ENCODE peak calls at places on chromosome 11, in ten cellular contexts. One of them, this sample, is unnamed.

GRCh38 chr11:122843281-122844150 is 5.2 kb downstream of the CRTAM start:
- DNase-seq in A549: no peak
- DNase-seq in heart left ventricle: no peak
- DNase-seq in small intestine: peak
- DNase-seq in pancreas: no peak
- DNase-seq in neural progenitor cell: no peak
- DNase-seq in AG04450: no peak
- DNase-seq in thoracic aorta: no peak
- DNase-seq in SJSA1: no peak
- DNase-seq in right cardiac atrium: no peak
- DNase-seq in this sample: no peak

GRCh38 chr11:32830413-32830738 is 649 bp downstream of the PRRG4 start:
- DNase-seq in AG04450: no peak
- DNase-seq in right cardiac atrium: no peak
- DNase-seq in SJSA1: no peak
- DNase-seq in neural progenitor cell: no peak
- DNase-seq in pancreas: peak
- DNase-seq in heart left ventricle: no peak
- DNase-seq in thoracic aorta: no peak
- DNase-seq in small intestine: peak
- DNase-seq in A549: peak
- DNase-seq in this sample: no peak

GRCh38 chr11:8259316-8259995 is 4.2 kb downstream of the LMO1 start:
- DNase-seq in neural progenitor cell: no peak
- DNase-seq in pancreas: no peak
- DNase-seq in A549: no peak
- DNase-seq in right cardiac atrium: no peak
- DNase-seq in heart left ventricle: no peak
- DNase-seq in AG04450: no peak
- DNase-seq in thoracic aorta: no peak
- DNase-seq in SJSA1: peak
- DNase-seq in small intestine: no peak
- DNase-seq in this sample: peak

GRCh38 chr11:79414644-79415317 is 26.0 kb downstream of the TENM4 start:
- DNase-seq in A549: no peak
- DNase-seq in pancreas: no peak
- DNase-seq in right cardiac atrium: no peak
- DNase-seq in small intestine: no peak
- DNase-seq in SJSA1: no peak
- DNase-seq in neural progenitor cell: no peak
- DNase-seq in heart left ventricle: no peak
- DNase-seq in AG04450: peak
- DNase-seq in thoracic aorta: no peak
- DNase-seq in this sample: no peak

GRCh38 chr11:42205518-42205917 is 746.1 kb upstream of the LRRC4C start:
- DNase-seq in right cardiac atrium: no peak
- DNase-seq in heart left ventricle: no peak
- DNase-seq in neural progenitor cell: no peak
- DNase-seq in small intestine: peak
- DNase-seq in A549: no peak
- DNase-seq in SJSA1: no peak
- DNase-seq in AG04450: no peak
- DNase-seq in pancreas: no peak
- DNase-seq in thoracic aorta: no peak
- DNase-seq in this sample: no peak

GRCh38 chr11:12860827-12861226 is 148.3 kb upstream of the RASSF10 start:
- DNase-seq in small intestine: no peak
- DNase-seq in SJSA1: no peak
- DNase-seq in heart left ventricle: no peak
- DNase-seq in thoracic aorta: no peak
- DNase-seq in right cardiac atrium: no peak
- DNase-seq in AG04450: no peak
- DNase-seq in A549: no peak
- DNase-seq in pancreas: no peak
- DNase-seq in neural progenitor cell: no peak
- DNase-seq in this sample: no peak

GRCh38 chr11:18106688-18107087 is 806 bp upstream of the SAAL1 start:
- DNase-seq in thoracic aorta: no peak
- DNase-seq in heart left ventricle: no peak
- DNase-seq in AG04450: no peak
- DNase-seq in SJSA1: no peak
- DNase-seq in pancreas: no peak
- DNase-seq in A549: no peak
- DNase-seq in small intestine: no peak
- DNase-seq in right cardiac atrium: no peak
- DNase-seq in neural progenitor cell: no peak
- DNase-seq in this sample: no peak

GRCh38 chr11:45062115-45062514 is 84.3 kb upstream of the PRDM11 start:
- DNase-seq in thoracic aorta: no peak
- DNase-seq in AG04450: no peak
- DNase-seq in SJSA1: no peak
- DNase-seq in neural progenitor cell: no peak
- DNase-seq in A549: no peak
- DNase-seq in pancreas: no peak
- DNase-seq in right cardiac atrium: no peak
- DNase-seq in heart left ventricle: no peak
- DNase-seq in small intestine: no peak
- DNase-seq in this sample: no peak

GRCh38 chr11:59186130-59186594 is 14.2 kb downstream of the DTX4 start:
- DNase-seq in neural progenitor cell: peak
- DNase-seq in AG04450: no peak
- DNase-seq in pancreas: peak
- DNase-seq in small intestine: peak
- DNase-seq in SJSA1: no peak
- DNase-seq in thoracic aorta: no peak
- DNase-seq in right cardiac atrium: no peak
- DNase-seq in heart left ventricle: no peak
- DNase-seq in A549: peak
- DNase-seq in this sample: no peak

GRCh38 chr11:131278472-131278871 is 91.9 kb upstream of the NTM start:
- DNase-seq in thoracic aorta: no peak
- DNase-seq in AG04450: no peak
- DNase-seq in neural progenitor cell: no peak
- DNase-seq in pancreas: no peak
- DNase-seq in A549: no peak
- DNase-seq in right cardiac atrium: no peak
- DNase-seq in small intestine: no peak
- DNase-seq in SJSA1: no peak
- DNase-seq in heart left ventricle: no peak
- DNase-seq in this sample: no peak

GRCh38 chr11:67504950-67505561 is at the start of gene PITPNM1:
- DNase-seq in right cardiac atrium: peak
- DNase-seq in pancreas: peak
- DNase-seq in SJSA1: peak
- DNase-seq in heart left ventricle: peak
- DNase-seq in small intestine: peak
- DNase-seq in thoracic aorta: no peak
- DNase-seq in AG04450: no peak
- DNase-seq in A549: peak
- DNase-seq in neural progenitor cell: peak
- DNase-seq in this sample: peak

DNA sequence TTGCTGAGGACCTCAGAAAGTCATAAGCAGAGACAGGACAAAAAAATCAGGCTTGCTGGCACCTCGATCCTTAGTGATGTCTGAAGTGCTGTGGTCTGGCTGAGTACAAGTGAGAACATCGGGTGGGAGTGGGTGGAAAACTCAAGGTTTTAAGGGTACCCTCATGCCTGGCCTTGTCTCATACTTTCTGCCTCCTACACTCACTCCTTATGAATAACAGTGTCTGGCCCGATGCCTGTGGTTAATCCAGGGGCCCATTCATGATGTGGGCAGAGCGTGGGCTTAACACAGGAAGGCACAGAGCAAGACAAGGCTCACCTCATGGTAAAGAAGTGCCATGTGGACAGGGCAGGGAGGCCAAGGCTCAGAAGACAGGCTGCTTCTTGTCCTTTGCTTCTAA is 11.0 kb upstream of the UCP3 start:
- DNase-seq in pancreas: no peak
- DNase-seq in AG04450: no peak
- DNase-seq in thoracic aorta: no peak
- DNase-seq in neural progenitor cell: no peak
- DNase-seq in small intestine: no peak
- DNase-seq in right cardiac atrium: no peak
- DNase-seq in SJSA1: no peak
- DNase-seq in heart left ventricle: no peak
- DNase-seq in A549: no peak
- DNase-seq in this sample: no peak
- H3K27ac ChIP-seq in pancreas: peak
- H3K27ac ChIP-seq in AG04450: no peak
- H3K27ac ChIP-seq in thoracic aorta: peak
- H3K27ac ChIP-seq in neural progenitor cell: no peak
- H3K27ac ChIP-seq in small intestine: peak
- H3K27ac ChIP-seq in right cardiac atrium: peak
- H3K27ac ChIP-seq in SJSA1: no peak
- H3K27ac ChIP-seq in heart left ventricle: peak
- H3K27ac ChIP-seq in A549: no peak
- H3K27ac ChIP-seq in this sample: peak

GRCh38 chr11:126113012-126113411 is 50.3 kb upstream of the CDON start:
- DNase-seq in SJSA1: no peak
- DNase-seq in right cardiac atrium: no peak
- DNase-seq in AG04450: no peak
- DNase-seq in heart left ventricle: no peak
- DNase-seq in A549: no peak
- DNase-seq in neural progenitor cell: no peak
- DNase-seq in pancreas: no peak
- DNase-seq in thoracic aorta: no peak
- DNase-seq in small intestine: no peak
- DNase-seq in this sample: peak

GRCh38 chr11:126113963-126114362 is 51.3 kb upstream of the CDON start:
- DNase-seq in small intestine: no peak
- DNase-seq in A549: no peak
- DNase-seq in pancreas: no peak
- DNase-seq in SJSA1: no peak
- DNase-seq in heart left ventricle: no peak
- DNase-seq in neural progenitor cell: no peak
- DNase-seq in thoracic aorta: no peak
- DNase-seq in AG04450: no peak
- DNase-seq in right cardiac atrium: no peak
- DNase-seq in this sample: peak

GRCh38 chr11:126111458-126112116 is 48.9 kb upstream of the CDON start:
- DNase-seq in AG04450: no peak
- DNase-seq in SJSA1: no peak
- DNase-seq in right cardiac atrium: peak
- DNase-seq in thoracic aorta: no peak
- DNase-seq in heart left ventricle: peak
- DNase-seq in small intestine: no peak
- DNase-seq in pancreas: no peak
- DNase-seq in A549: no peak
- DNase-seq in neural progenitor cell: no peak
- DNase-seq in this sample: peak

GRCh38 chr11:126113515-126113957 is 50.9 kb upstream of the CDON start:
- DNase-seq in right cardiac atrium: peak
- DNase-seq in AG04450: peak
- DNase-seq in heart left ventricle: peak
- DNase-seq in A549: peak
- DNase-seq in neural progenitor cell: peak
- DNase-seq in SJSA1: no peak
- DNase-seq in small intestine: peak
- DNase-seq in thoracic aorta: peak
- DNase-seq in pancreas: peak
- DNase-seq in this sample: peak

GRCh38 chr11:126112547-126112946 is 49.9 kb upstream of the CDON start:
- DNase-seq in neural progenitor cell: no peak
- DNase-seq in AG04450: no peak
- DNase-seq in right cardiac atrium: peak
- DNase-seq in small intestine: no peak
- DNase-seq in thoracic aorta: no peak
- DNase-seq in A549: no peak
- DNase-seq in pancreas: no peak
- DNase-seq in SJSA1: no peak
- DNase-seq in heart left ventricle: no peak
- DNase-seq in this sample: peak
- H3K27ac ChIP-seq in neural progenitor cell: no peak
- H3K27ac ChIP-seq in AG04450: no peak
- H3K27ac ChIP-seq in right cardiac atrium: peak
- H3K27ac ChIP-seq in small intestine: no peak
- H3K27ac ChIP-seq in thoracic aorta: peak
- H3K27ac ChIP-seq in A549: peak
- H3K27ac ChIP-seq in pancreas: no peak
- H3K27ac ChIP-seq in SJSA1: no peak
- H3K27ac ChIP-seq in heart left ventricle: peak
- H3K27ac ChIP-seq in this sample: no peak

DNA sequence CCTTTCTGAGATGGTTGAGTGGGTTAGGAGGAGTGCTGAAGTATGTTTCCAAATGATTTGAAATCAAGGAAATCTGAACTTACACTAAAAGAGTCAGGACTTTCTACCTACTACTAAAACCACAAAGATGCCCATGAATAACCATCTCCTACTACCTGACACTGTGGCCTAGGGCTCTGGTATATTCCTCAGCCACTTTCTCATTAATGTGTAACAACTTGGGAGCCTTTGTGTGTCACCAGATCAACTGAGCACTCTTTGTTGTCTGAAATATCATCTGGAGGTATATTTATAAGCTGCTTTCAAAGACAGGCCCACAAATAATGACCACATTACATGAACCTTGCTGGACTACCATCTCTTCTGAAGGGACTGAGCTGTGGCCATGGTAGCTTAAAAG is 43.9 kb downstream of the RELT start:
- DNase-seq in pancreas: no peak
- DNase-seq in small intestine: no peak
- DNase-seq in thoracic aorta: no peak
- DNase-seq in neural progenitor cell: no peak
- DNase-seq in SJSA1: no peak
- DNase-seq in A549: no peak
- DNase-seq in right cardiac atrium: no peak
- DNase-seq in heart left ventricle: no peak
- DNase-seq in AG04450: no peak
- DNase-seq in this sample: no peak
- H3K27ac ChIP-seq in pancreas: no peak
- H3K27ac ChIP-seq in small intestine: no peak
- H3K27ac ChIP-seq in thoracic aorta: no peak
- H3K27ac ChIP-seq in neural progenitor cell: no peak
- H3K27ac ChIP-seq in SJSA1: no peak
- H3K27ac ChIP-seq in A549: no peak
- H3K27ac ChIP-seq in right cardiac atrium: no peak
- H3K27ac ChIP-seq in heart left ventricle: no peak
- H3K27ac ChIP-seq in AG04450: no peak
- H3K27ac ChIP-seq in this sample: no peak

DNA sequence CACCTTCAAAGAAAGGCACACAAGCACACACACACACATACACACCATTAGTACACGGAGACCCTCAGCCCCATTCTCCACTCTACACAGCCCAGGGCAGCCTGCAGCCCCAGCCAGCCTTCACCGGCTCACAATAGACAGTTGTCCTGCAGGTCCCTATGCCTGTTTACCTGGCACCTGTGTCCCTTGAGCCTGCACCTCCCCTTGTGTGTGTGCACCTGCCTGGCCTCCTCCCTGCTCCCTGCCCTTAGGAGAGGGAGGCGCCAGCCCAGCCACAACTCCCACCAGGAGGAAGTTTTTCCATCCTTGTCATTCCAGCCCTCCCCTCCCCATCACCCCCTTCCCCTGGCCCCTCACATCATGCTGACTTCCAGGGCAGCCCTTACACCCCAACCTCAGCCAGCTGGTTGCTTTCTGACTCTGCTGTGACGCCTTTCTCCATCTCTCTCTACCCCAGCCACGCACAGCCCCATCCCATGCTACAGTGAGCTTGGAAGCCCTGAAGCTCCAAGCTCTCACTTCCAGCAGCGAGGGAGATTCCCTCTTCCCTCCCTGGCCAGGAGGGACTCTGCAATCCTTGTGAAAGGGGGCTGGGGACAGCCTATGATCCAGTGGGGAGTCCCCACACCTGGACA is 4.4 kb downstream of the AHNAK start:
- DNase-seq in right cardiac atrium: peak
- DNase-seq in neural progenitor cell: no peak
- DNase-seq in pancreas: no peak
- DNase-seq in heart left ventricle: no peak
- DNase-seq in A549: no peak
- DNase-seq in thoracic aorta: no peak
- DNase-seq in AG04450: no peak
- DNase-seq in small intestine: peak
- DNase-seq in SJSA1: no peak
- DNase-seq in this sample: no peak
- H3K27ac ChIP-seq in right cardiac atrium: peak
- H3K27ac ChIP-seq in neural progenitor cell: no peak
- H3K27ac ChIP-seq in pancreas: no peak
- H3K27ac ChIP-seq in heart left ventricle: peak
- H3K27ac ChIP-seq in A549: peak
- H3K27ac ChIP-seq in thoracic aorta: peak
- H3K27ac ChIP-seq in AG04450: peak
- H3K27ac ChIP-seq in small intestine: peak
- H3K27ac ChIP-seq in SJSA1: peak
- H3K27ac ChIP-seq in this sample: peak

This sample was measured in spleen.